ENCODE peak calls at places on chromosome 1, in nine cellular contexts. D is MM.1S, C is sigmoid colon, H is transverse colon, V is GM20000, J is Panc1, A is lung, Q is pancreas, L is mesothelial cell of epicardium. G is an unnamed sample.

GRCh38 chr1:232611834-232612233 is 18.1 kb downstream of the SIPA1L2 start:
- DNase-seq in V (no peak), C (no peak), J (no peak), D (no peak), A (no peak), L (no peak), Q (no peak), H (no peak), G (no peak)

GRCh38 chr1:153228481-153228880 is 11.1 kb downstream of the PRR9 start:
- DNase-seq in H (no peak), Q (no peak), D (no peak), L (peak), J (no peak), C (no peak), A (no peak), V (no peak), G (no peak)

GRCh38 chr1:160117709-160118183 is 2.2 kb downstream of the ATP1A2 start:
- DNase-seq in C (peak), Q (no peak), L (no peak), J (no peak), H (peak), V (no peak), D (no peak), A (peak), G (peak)

GRCh38 chr1:77900687-77901293 is 12.4 kb downstream of the NEXN start:
- DNase-seq in A (no peak), Q (no peak), H (peak), C (no peak), J (no peak), V (peak), L (no peak), D (peak), G (no peak)

GRCh38 chr1:77412069-77412793 is 130.4 kb downstream of the AK5 start:
- DNase-seq in Q (no peak), D (no peak), L (no peak), V (no peak), J (peak), H (no peak), C (no peak), A (no peak), G (no peak)

GRCh38 chr1:50422946-50423669 is at the start of gene DMRTA2:
- DNase-seq in C (no peak), D (no peak), V (peak), H (no peak), A (no peak), J (no peak), L (peak), Q (peak), G (no peak)

GRCh38 chr1:99648107-99648506 is 2.2 kb downstream of the PALMD start:
- DNase-seq in J (no peak), Q (no peak), V (no peak), L (no peak), H (no peak), D (no peak), A (peak), C (no peak), G (no peak)

GRCh38 chr1:47840338-47840737 is 156.8 kb downstream of the TRABD2B start:
- DNase-seq in H (peak), J (no peak), V (no peak), L (no peak), D (no peak), A (no peak), C (peak), Q (no peak), G (no peak)

GRCh38 chr1:25568834-25569598 is 25.6 kb downstream of the LDLRAP1 start:
- DNase-seq in L (no peak), C (peak), J (no peak), Q (no peak), V (no peak), A (no peak), H (no peak), D (no peak), G (no peak)

GRCh38 chr1:182875889-182876288 is 36.7 kb downstream of the DHX9 start:
- DNase-seq in V (no peak), J (no peak), H (no peak), Q (no peak), L (no peak), A (no peak), C (no peak), D (no peak), G (no peak)

GRCh38 chr1:111538343-111539035 is 35.1 kb upstream of the ADORA3 start:
- DNase-seq in C (no peak), Q (no peak), J (no peak), L (no peak), D (no peak), H (peak), V (no peak), A (no peak), G (no peak)

GRCh38 chr1:203284411-203285208 is 20.7 kb upstream of the BTG2 start:
- DNase-seq in V (no peak), D (no peak), A (no peak), Q (no peak), L (no peak), J (no peak), H (no peak), C (no peak), G (no peak)

GRCh38 chr1:68782890-68783289 is 286.0 kb upstream of the DEPDC1 start:
- DNase-seq in L (no peak), Q (no peak), J (no peak), A (no peak), D (no peak), V (no peak), H (no peak), C (no peak), G (no peak)
- TF ChIP-seq CTCF in L (no peak), Q (no peak), J (no peak), A (no peak), D (peak), V (no peak), H (no peak), C (no peak), G (peak)

DNA sequence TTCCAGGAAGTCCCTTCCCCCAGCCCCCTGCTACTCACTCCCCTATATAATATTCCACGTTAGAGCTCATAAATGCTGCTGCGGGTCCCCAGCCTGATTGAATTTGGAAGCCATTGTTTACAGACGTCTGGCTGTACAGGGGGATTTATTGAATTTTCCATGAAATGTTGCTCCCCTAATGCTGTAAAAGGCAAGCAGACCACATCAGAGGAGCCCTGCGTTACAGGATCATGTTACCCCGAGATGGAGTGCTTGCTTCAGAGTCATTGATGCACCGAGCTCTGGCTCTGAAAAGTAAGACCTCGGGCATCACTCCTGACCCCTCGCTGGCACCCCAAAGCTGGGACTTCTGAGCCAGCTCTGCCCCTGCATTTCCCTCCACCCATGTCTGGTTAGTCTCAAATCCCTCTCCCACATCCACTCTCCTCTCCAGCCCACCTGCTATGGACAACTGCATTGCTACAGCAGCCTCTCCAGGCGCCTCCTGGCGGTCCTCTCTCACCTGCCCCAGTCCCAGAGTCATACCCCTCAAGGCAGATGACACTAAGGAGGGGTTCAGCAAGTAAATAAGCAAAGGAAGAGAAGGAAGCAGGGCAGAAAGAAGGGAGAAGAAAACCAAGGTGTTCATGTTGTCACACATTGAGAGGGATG is 127.8 kb downstream of the TMEM53 start:
- DNase-seq in L (no peak), J (no peak), Q (no peak), D (no peak), C (no peak), A (no peak), V (peak), H (no peak), G (no peak)
- TF ChIP-seq CTCF in L (no peak), J (no peak), Q (no peak), D (peak), C (no peak), A (no peak), V (no peak), H (no peak), G (no peak)

GRCh38 chr1:204836856-204837255 is 33.8 kb upstream of the NFASC start:
- DNase-seq in D (no peak), J (no peak), A (no peak), Q (no peak), C (no peak), L (no peak), H (no peak), V (no peak), G (no peak)

GRCh38 chr1:204841316-204841715 is 29.3 kb upstream of the NFASC start:
- DNase-seq in D (no peak), C (no peak), V (no peak), H (no peak), L (no peak), A (no peak), Q (no peak), J (no peak), G (no peak)

GRCh38 chr1:204834329-204834728 is 36.3 kb upstream of the NFASC start:
- DNase-seq in V (no peak), Q (no peak), A (no peak), H (no peak), L (no peak), J (no peak), C (no peak), D (no peak), G (no peak)

GRCh38 chr1:204834752-204835151 is 35.9 kb upstream of the NFASC start:
- DNase-seq in D (no peak), V (no peak), J (no peak), C (no peak), A (no peak), H (no peak), L (no peak), Q (no peak), G (no peak)

DNA sequence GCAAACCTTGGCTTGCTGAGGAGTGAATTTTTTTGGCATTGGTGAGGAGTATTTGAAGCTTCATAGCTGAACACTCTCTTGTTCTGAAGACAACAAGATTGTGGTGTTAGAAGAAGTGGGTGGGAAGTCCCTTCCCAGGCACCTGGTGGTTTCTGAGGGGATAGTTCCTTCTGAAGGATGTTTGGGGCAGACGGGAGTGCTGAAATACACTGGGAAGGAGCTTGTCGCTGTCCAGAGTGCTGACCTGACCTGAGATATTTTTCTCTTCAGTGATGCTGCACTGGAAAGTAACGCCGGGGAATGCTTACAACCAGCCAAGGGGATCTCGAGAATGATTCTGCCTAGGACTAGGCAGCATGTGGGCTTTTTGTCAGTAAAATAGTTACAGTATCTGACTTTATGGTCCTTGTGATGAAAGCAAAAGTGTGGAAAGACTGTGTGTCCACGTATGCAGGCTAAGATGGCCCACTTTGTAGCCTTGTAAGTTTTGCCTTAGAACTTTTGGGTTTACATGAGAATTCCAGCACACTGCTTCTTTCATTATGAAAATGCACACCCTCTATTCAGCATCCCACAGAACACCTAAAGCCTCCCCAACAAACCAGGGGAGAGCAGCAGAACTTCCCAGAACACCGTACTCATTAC is 33.1 kb upstream of the NFASC start:
- DNase-seq in H (no peak), D (peak), L (peak), V (peak), Q (no peak), J (no peak), C (no peak), A (no peak), G (no peak)
- TF ChIP-seq CTCF in H (no peak), D (no peak), L (no peak), V (no peak), Q (no peak), J (no peak), C (no peak), A (no peak), G (peak)

GRCh38 chr1:235302143-235302542 is 25.8 kb downstream of the ARID4B start:
- DNase-seq in C (no peak), D (no peak), A (no peak), Q (no peak), J (no peak), L (no peak), H (no peak), V (no peak), G (no peak)

GRCh38 chr1:235299514-235299858 is 28.5 kb downstream of the ARID4B start:
- DNase-seq in A (no peak), C (no peak), H (no peak), J (no peak), Q (no peak), D (no peak), L (no peak), V (no peak), G (no peak)

GRCh38 chr1:235307158-235308124 is 20.5 kb downstream of the ARID4B start:
- DNase-seq in J (no peak), V (no peak), H (no peak), C (no peak), Q (no peak), A (no peak), L (no peak), D (no peak), G (no peak)

GRCh38 chr1:235298772-235299513 is 29.0 kb downstream of the ARID4B start:
- DNase-seq in J (no peak), A (no peak), Q (no peak), V (no peak), L (no peak), D (no peak), H (no peak), C (no peak), G (no peak)

DNA sequence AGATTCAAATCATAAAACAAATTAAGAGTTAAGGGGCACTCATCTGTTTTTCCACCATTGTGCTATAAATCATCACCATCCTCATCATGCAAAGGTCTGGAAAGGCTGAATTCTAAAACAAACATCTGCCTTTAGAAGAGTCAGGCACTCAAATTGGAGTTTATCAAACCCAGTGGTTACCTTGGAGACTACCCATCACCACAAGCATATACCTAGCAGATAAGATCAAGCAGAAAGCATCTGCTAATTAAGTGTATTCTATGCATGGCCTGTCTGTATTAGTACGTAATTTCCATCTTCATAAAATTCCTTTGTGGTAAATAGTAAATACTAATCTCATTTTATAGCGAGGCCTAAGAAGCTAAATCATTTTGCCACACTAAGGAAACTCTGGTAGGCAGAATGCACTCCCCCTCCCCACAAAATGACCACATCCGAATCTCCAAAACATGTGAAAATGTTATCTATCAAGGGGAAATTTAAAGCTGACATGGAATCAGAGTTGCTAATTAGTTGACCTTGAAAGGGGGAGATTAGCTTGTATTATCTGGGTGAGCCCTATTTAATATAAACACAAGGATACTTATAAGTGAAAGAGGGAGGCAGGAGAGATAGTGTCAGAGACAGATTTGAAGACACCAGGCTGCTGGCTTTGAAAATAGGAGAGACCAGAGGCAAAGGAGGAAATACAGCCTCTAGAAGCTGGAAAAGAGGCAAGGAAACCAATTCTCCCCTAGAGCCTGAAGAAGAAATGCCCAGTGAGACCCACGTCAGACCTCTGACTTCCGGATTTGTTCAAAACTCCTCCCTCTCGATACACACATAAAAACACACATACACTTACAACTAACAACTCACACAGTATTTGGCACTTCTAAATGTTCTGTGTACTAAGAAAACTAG is 23.2 kb downstream of the ARID4B start:
- DNase-seq in D (no peak), V (no peak), L (no peak), J (no peak), C (no peak), Q (no peak), A (no peak), H (no peak), G (no peak)
- TF ChIP-seq CTCF in D (no peak), V (no peak), L (no peak), J (no peak), C (no peak), Q (no peak), A (no peak), H (no peak), G (no peak)

GRCh38 chr1:23483327-23484252 is at the start of gene ASAP3:
- DNase-seq in H (peak), D (no peak), L (peak), V (no peak), A (peak), J (no peak), C (peak), Q (peak), G (no peak)
- TF ChIP-seq CTCF in H (no peak), D (no peak), L (no peak), V (peak), A (no peak), J (peak), C (peak), Q (no peak), G (peak)

GRCh38 chr1:166133276-166133841 is 33.4 kb downstream of the FAM78B start:
- DNase-seq in Q (no peak), C (no peak), A (no peak), V (peak), J (peak), H (no peak), L (no peak), D (peak), G (no peak)
- TF ChIP-seq CTCF in Q (peak), C (no peak), A (no peak), V (peak), J (peak), H (peak), L (peak), D (peak), G (peak)

GRCh38 chr1:64864018-64864945 is 102.1 kb downstream of the JAK1 start:
- DNase-seq in V (peak), H (peak), A (peak), J (no peak), C (peak), Q (peak), D (peak), L (no peak), G (no peak)

GRCh38 chr1:64857347-64857746 is 109.0 kb downstream of the JAK1 start:
- DNase-seq in J (no peak), Q (no peak), H (no peak), L (no peak), V (no peak), A (no peak), D (no peak), C (no peak), G (no peak)

GRCh38 chr1:64856564-64856963 is 109.8 kb downstream of the JAK1 start:
- DNase-seq in D (no peak), V (no peak), Q (no peak), C (peak), H (peak), L (no peak), J (no peak), A (peak), G (no peak)

GRCh38 chr1:64865105-64865757 is 101.1 kb downstream of the JAK1 start:
- DNase-seq in V (no peak), A (no peak), H (no peak), J (no peak), C (no peak), L (no peak), Q (no peak), D (no peak), G (no peak)

GRCh38 chr1:64861611-64862010 is 104.7 kb downstream of the JAK1 start:
- DNase-seq in V (no peak), L (no peak), D (peak), H (peak), A (peak), J (peak), Q (no peak), C (no peak), G (no peak)
- TF ChIP-seq CTCF in V (no peak), L (no peak), D (peak), H (no peak), A (no peak), J (no peak), Q (no peak), C (no peak), G (peak)

GRCh38 chr1:154961207-154961496 is 430 bp downstream of the PYGO2 start:
- DNase-seq in C (no peak), Q (no peak), A (peak), L (no peak), D (no peak), V (no peak), H (no peak), J (no peak), G (no peak)
- TF ChIP-seq CTCF in C (no peak), Q (no peak), A (no peak), L (no peak), D (no peak), V (no peak), H (no peak), J (no peak), G (no peak)